ENCODE peak calls at places on chromosomes 12 and 14, in four cellular contexts. V, S, T and U are unnamed samples.

GRCh38 chr12:124524231-124524925 is 43.0 kb downstream of the NCOR2 start:
- ATAC-seq in S (no peak), V (no peak), T (no peak), U (no peak)

GRCh38 chr12:118189761-118190181 is 53.8 kb downstream of the PEBP1 start:
- ATAC-seq in T (no peak), V (peak), S (no peak), U (peak)

GRCh38 chr14:83164016-83164415 is 1630.4 kb upstream of the SEL1L start:
- ATAC-seq in T (no peak), V (peak), S (no peak), U (no peak)

GRCh38 chr12:67223225-67223624 is 45.9 kb upstream of the CAND1 start:
- ATAC-seq in T (no peak), S (no peak), V (no peak), U (no peak)

GRCh38 chr12:127930122-127930521 is 336.8 kb upstream of the TMEM132C start:
- ATAC-seq in S (no peak), V (no peak), T (no peak), U (no peak)

GRCh38 chr12:45743247-45743646 is 13.7 kb downstream of the ARID2 start:
- ATAC-seq in V (no peak), T (peak), S (no peak), U (no peak)

GRCh38 chr12:48815281-48816110 is 2.8 kb upstream of the CACNB3 start:
- ATAC-seq in S (peak), V (peak), T (peak), U (peak)

GRCh38 chr12:54622463-54623183 is 12.1 kb downstream of the LACRT start:
- ATAC-seq in T (no peak), V (no peak), S (no peak), U (no peak)

GRCh38 chr14:96264850-96265249 is 8.8 kb downstream of the BDKRB1 start:
- ATAC-seq in S (no peak), T (no peak), V (no peak), U (no peak)

GRCh38 chr12:92437452-92437851 is 265.3 kb upstream of the PLEKHG7 start:
- ATAC-seq in V (no peak), S (no peak), T (no peak), U (no peak)

GRCh38 chr14:102498678-102499265 is 10.8 kb downstream of the ANKRD9 start:
- ATAC-seq in S (no peak), T (no peak), V (no peak), U (no peak)

GRCh38 chr12:21566223-21566906 is 38.3 kb downstream of the GYS2 start:
- ATAC-seq in T (no peak), S (no peak), V (no peak), U (no peak)

GRCh38 chr14:36517242-36518030 is 2.6 kb downstream of the NKX2-1 start:
- ATAC-seq in T (no peak), S (no peak), V (no peak), U (no peak)

GRCh38 chr14:61526405-61527312 is 168.7 kb upstream of the HIF1A start:
- ATAC-seq in S (no peak), T (no peak), V (peak), U (no peak)

GRCh38 chr14:34926552-34926951 is 51.4 kb upstream of the BAZ1A start:
- ATAC-seq in S (no peak), V (no peak), T (no peak), U (no peak)

GRCh38 chr14:69079188-69079742 is 73.7 kb downstream of the DCAF5 start:
- ATAC-seq in S (no peak), V (peak), T (no peak), U (peak)

GRCh38 chr12:110846615-110847566 is at the start of gene CCDC63:
- ATAC-seq in S (peak), T (peak), V (peak), U (peak)

GRCh38 chr14:91892918-91893527 is 25.7 kb upstream of the TC2N start:
- ATAC-seq in S (peak), T (peak), V (no peak), U (no peak)

GRCh38 chr12:53543539-53543938 is 36.3 kb upstream of the NPFF start:
- ATAC-seq in V (peak), S (peak), T (peak), U (peak)

GRCh38 chr12:50603817-50604639 is 99.2 kb downstream of the DIP2B start:
- ATAC-seq in T (no peak), V (peak), S (no peak), U (peak)

GRCh38 chr12:71664411-71665108 is 459 bp downstream of the THAP2 start:
- ATAC-seq in S (peak), V (no peak), T (no peak), U (no peak)

GRCh38 chr14:51869426-51870113 is 9.2 kb downstream of the GNG2 start:
- ATAC-seq in T (peak), S (peak), V (no peak), U (no peak)

GRCh38 chr12:12791756-12792346 is 6.4 kb downstream of the APOLD1 start:
- ATAC-seq in T (no peak), S (no peak), V (peak), U (no peak)

GRCh38 chr12:113341535-113341934 is 6.6 kb upstream of the SLC8B1 start:
- ATAC-seq in S (no peak), V (no peak), T (no peak), U (no peak)

GRCh38 chr12:111170559-111170958 is 198.3 kb downstream of the PHETA1 start:
- ATAC-seq in V (no peak), T (no peak), S (no peak), U (peak)

GRCh38 chr14:59055439-59056045 is 132.9 kb upstream of the DAAM1 start:
- ATAC-seq in T (peak), S (peak), V (peak), U (no peak)

GRCh38 chr12:131507881-131508280 is 203.0 kb upstream of the SFSWAP start:
- ATAC-seq in T (no peak), V (no peak), S (no peak), U (no peak)

GRCh38 chr12:71587012-71587411 is 76.6 kb downstream of the ZFC3H1 start:
- ATAC-seq in T (no peak), V (no peak), S (no peak), U (no peak)

GRCh38 chr12:51838762-51839161 is 9.8 kb downstream of the FIGNL2 start:
- ATAC-seq in V (no peak), S (no peak), T (no peak), U (peak)

GRCh38 chr12:66103011-66103913 is 27.3 kb downstream of the LLPH start:
- ATAC-seq in T (no peak), S (no peak), V (no peak), U (no peak)

GRCh38 chr12:32736445-32736844 is 19.3 kb downstream of the YARS2 start:
- ATAC-seq in T (no peak), V (no peak), S (no peak), U (no peak)

GRCh38 chr12:48994224-48995060 is 4.7 kb downstream of the DDN start:
- ATAC-seq in V (no peak), T (no peak), S (no peak), U (no peak)

GRCh38 chr12:112121780-112122565 is 3.4 kb upstream of the TRAFD1 start:
- ATAC-seq in T (no peak), V (peak), S (no peak), U (peak)

GRCh38 chr14:91349481-91350074 is 68.0 kb downstream of the CCDC88C start:
- ATAC-seq in S (peak), T (peak), V (no peak), U (no peak)

GRCh38 chr12:78096909-78097597 is 266.4 kb downstream of the NAV3 start:
- ATAC-seq in S (no peak), V (no peak), T (no peak), U (peak)